ENCODE peak calls at places on chromosomes 4 and X, in six cellular contexts. T is GM12878, Y is SK-N-SH, R is K562, Z is HCT116, W is HepG2. E is an unnamed sample.

GRCh38 chr4:130403221-130403620 is 1307.3 kb downstream of the C4orf33 start:
- DNase-seq in T (no peak), Y (no peak), R (no peak), Z (no peak), W (no peak), E (no peak)

GRCh38 chr4:138992676-138993075 is 22.9 kb upstream of the NOCT start:
- DNase-seq in T (no peak), Y (no peak), R (no peak), Z (no peak), W (no peak), E (no peak)

GRCh38 chr4:13970349-13970748 is 342.8 kb upstream of the BOD1L1 start:
- DNase-seq in T (no peak), Y (no peak), R (no peak), Z (no peak), W (no peak), E (no peak)

GRCh38 chr4:10343656-10344055 is 113.6 kb downstream of the ZNF518B start:
- DNase-seq in T (no peak), Y (no peak), R (no peak), Z (no peak), W (no peak), E (no peak)

GRCh38 chrX:120753413-120754251 is 122.0 kb downstream of the CT47B1 start:
- DNase-seq in T (no peak), Y (no peak), R (no peak), Z (no peak), W (no peak), E (no peak)

GRCh38 chrX:5380426-5380825 is 848.2 kb downstream of the NLGN4X start:
- DNase-seq in T (no peak), Y (no peak), R (no peak), Z (no peak), W (no peak), E (no peak)

GRCh38 chrX:115029869-115030564 is 12.6 kb upstream of the IL13RA2 start:
- DNase-seq in T (no peak), Y (no peak), R (no peak), Z (no peak), W (no peak), E (no peak)

GRCh38 chr4:19380600-19380999 is 871.1 kb upstream of the SLIT2 start:
- DNase-seq in T (no peak), Y (no peak), R (no peak), Z (no peak), W (no peak), E (no peak)

GRCh38 chrX:40061871-40062524 is 35.8 kb downstream of the BCOR start:
- DNase-seq in T (no peak), Y (no peak), R (no peak), Z (no peak), W (no peak), E (no peak)

DNA sequence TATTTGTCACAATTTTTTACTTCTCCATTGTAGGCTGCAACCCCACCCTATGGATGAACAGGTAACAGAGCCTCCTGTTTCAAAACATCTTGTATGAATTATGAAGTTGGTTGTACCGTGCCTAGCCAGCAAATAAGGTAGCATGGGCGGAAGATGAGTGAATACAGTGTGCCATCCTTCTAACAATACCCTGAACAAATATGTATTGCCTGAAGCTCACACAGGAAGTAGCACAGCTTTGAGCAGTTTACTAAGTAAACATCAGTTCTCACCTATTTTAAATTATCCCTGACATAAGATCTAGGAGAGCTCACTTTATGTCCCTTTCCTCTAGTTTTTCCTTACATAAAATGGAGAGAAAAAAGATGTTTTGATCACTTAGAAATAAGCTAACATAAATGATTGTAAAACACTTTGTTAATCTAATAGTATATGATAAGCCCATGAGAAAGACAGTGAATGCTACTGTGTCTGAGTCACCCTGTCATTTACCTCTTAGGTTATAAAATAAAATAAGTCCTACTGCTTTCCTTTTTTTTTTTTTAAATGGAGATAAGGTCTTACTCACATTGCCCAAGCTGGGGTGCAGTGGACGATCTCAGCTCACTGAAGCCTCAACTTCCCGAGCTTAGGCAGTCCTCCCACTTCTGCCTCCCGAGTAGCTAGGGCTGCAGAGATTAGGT is 36.6 kb downstream of the GRSF1 start:
- DNase-seq in T (no peak), Y (no peak), R (no peak), Z (no peak), W (no peak), E (peak)
- TF ChIP-seq JUND in T (no peak), Y (no peak), R (no peak), Z (no peak), W (no peak), E (no peak)

GRCh38 chr4:26238426-26238781 is 82.4 kb upstream of the RBPJ start:
- DNase-seq in T (no peak), Y (no peak), R (no peak), Z (no peak), W (peak), E (no peak)
- TF ChIP-seq JUND in T (no peak), Y (no peak), R (no peak), Z (no peak), W (no peak), E (no peak)

DNA sequence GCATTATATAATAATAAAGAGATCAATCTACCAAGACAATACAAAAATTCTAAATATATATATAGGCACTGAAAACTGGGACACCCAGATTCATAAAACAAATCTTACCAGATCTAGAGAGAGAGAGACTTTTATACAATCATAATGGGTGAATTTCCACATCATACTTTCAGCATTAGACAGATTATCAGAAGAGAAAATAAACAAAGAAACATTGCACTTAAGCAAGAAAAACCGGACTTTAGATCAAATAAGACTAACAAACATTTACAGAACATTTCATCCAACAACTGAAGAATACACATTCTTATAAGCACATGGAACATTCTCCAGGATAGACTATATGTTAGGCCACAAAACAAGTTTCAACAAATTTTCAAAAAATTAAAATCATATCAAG is 245.1 kb downstream of the INPP4B start:
- DNase-seq in T (no peak), Y (no peak), R (no peak), Z (no peak), W (no peak), E (no peak)
- TF ChIP-seq JUND in T (no peak), Y (no peak), R (no peak), Z (no peak), W (no peak), E (peak)

GRCh38 chr4:122822466-122822865 is 4.2 kb upstream of the FGF2 start:
- DNase-seq in T (no peak), Y (no peak), R (no peak), Z (no peak), W (no peak), E (no peak)

GRCh38 chr4:122821097-122821496 is 5.5 kb upstream of the FGF2 start:
- DNase-seq in T (no peak), Y (no peak), R (peak), Z (no peak), W (no peak), E (no peak)

GRCh38 chr4:122815248-122815647 is 11.4 kb upstream of the FGF2 start:
- DNase-seq in T (no peak), Y (no peak), R (no peak), Z (no peak), W (no peak), E (no peak)

GRCh38 chr4:122823476-122823875 is 3.2 kb upstream of the FGF2 start:
- DNase-seq in T (no peak), Y (no peak), R (no peak), Z (no peak), W (no peak), E (no peak)

DNA sequence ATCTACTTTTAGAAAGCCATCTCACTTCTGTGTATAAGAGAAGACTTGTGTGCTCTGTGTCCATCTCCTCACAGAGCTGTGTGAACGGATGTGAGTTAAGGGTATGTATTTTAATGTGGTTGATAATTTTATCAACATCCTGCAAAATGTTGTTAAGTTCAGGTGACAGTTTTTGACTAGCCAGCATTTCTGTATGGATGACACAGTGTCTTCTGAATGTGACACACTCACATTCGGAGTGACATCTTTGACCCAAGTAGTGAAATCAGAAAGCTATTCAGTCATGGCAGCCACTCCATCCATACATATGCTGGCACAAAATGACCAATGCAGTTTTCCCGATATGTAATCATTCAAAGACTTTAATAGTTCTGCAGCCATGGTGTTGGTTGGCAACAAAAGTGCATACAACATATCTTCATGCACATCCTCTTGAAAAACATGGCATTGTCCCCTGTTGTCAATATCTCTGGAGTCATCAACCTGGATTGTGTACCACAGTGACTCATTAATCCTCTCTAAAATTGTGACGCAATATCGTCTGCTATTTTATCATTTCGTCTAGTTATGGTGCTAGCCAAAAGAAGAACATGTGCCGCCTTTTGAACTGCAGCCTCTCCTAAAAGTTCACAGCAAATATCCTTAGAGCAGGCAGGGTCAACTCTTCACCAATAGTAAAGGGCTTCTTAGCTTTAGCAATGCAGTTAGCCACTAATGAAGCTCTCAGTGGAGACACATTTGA is 6.8 kb upstream of the FGF2 start:
- DNase-seq in T (no peak), Y (no peak), R (peak), Z (no peak), W (no peak), E (no peak)
- TF ChIP-seq JUND in T (no peak), Y (no peak), R (peak), Z (peak), W (no peak), E (no peak)

DNA sequence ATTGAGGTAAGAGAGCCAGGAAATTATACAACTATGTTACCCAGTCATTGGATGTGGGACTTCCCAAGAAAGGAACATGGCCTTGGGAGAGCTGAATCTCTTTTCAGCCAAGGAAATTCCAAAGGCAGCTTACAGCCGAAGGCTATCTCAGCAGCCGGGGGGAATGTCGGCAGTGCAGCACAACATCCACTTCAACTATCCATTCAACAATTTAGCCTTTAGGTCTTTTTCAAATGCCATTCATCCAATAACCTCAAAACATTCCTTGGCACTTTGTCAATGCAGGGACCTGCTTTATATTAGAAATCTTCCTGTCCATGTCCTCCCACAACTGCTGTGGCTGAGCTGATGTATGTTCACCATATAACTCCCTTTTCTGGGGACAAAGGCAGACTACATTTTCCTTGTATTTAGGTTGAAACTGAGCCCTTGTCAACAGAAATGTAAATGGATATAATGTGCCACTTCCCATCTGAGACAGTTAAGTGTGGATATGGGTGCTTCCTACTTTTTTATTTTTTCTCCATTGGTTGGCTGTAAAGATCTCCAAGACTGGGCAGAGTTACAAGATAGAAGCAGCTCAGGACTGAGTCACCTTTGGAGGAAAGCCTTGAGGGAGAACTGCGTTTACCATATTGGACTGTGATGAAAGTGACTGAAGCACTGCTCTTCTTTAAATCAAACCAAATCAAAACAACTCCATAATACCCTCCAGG is 94.8 kb downstream of the GPRIN3 start:
- DNase-seq in T (no peak), Y (no peak), R (no peak), Z (no peak), W (no peak), E (peak)
- TF ChIP-seq JUND in T (no peak), Y (no peak), R (no peak), Z (no peak), W (no peak), E (no peak)

GRCh38 chrX:38819163-38819562 is 17.9 kb downstream of the MID1IP1 start:
- DNase-seq in T (no peak), Y (no peak), R (no peak), Z (no peak), W (no peak), E (no peak)

GRCh38 chrX:38820751-38821150 is 19.5 kb downstream of the MID1IP1 start:
- DNase-seq in T (no peak), Y (no peak), R (no peak), Z (no peak), W (no peak), E (no peak)

GRCh38 chrX:38819709-38820108 is 18.4 kb downstream of the MID1IP1 start:
- DNase-seq in T (no peak), Y (no peak), R (no peak), Z (no peak), W (no peak), E (no peak)

GRCh38 chrX:38816158-38816557 is 14.9 kb downstream of the MID1IP1 start:
- DNase-seq in T (no peak), Y (no peak), R (no peak), Z (no peak), W (no peak), E (peak)

DNA sequence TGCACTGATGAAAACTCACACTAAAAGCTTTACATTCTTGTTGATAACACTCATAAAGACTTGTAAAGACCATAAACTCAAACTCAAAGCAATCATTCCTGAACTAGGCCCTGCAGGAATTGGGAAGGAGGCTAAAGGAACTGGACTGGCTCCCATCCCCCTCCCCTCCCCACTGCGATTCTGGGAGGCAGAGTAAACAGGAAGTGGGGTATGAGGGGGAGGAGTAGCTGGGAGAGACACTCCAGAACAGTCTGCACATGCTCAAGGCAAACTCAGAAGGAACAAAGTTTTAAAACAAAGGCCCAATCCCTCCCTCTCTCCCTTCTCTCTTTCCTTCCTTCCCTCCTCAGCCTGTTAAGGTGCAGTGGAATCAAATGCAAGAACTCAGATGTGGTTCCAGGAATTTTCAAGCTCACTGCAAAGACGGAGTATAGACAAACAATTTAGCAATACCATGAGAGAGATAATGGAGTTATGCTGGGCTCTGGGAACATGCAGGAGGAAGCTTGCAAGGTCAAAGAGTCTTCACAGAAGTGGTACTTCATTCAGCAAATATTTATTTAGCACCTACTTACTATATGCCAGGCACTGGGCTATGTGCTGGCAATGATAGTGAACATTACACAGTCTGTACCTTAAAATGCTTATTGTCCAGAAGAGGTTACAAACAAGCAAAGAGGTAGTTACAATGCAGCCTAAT is 15.9 kb downstream of the MID1IP1 start:
- DNase-seq in T (no peak), Y (no peak), R (peak), Z (no peak), W (no peak), E (no peak)
- TF ChIP-seq JUND in T (no peak), Y (no peak), R (no peak), Z (no peak), W (no peak), E (no peak)

GRCh38 chrX:150163956-150164726 is 199.0 kb upstream of the MAMLD1 start:
- DNase-seq in T (no peak), Y (no peak), R (no peak), Z (no peak), W (no peak), E (no peak)

GRCh38 chrX:150162141-150162540 is 201.0 kb upstream of the MAMLD1 start:
- DNase-seq in T (no peak), Y (no peak), R (no peak), Z (peak), W (no peak), E (no peak)

GRCh38 chrX:150161092-150161672 is 201.9 kb upstream of the MAMLD1 start:
- DNase-seq in T (no peak), Y (no peak), R (no peak), Z (no peak), W (no peak), E (no peak)

GRCh38 chrX:150164971-150165605 is 198.0 kb upstream of the MAMLD1 start:
- DNase-seq in T (no peak), Y (no peak), R (no peak), Z (no peak), W (no peak), E (no peak)

GRCh38 chrX:150163181-150163930 is 199.8 kb upstream of the MAMLD1 start:
- DNase-seq in T (no peak), Y (no peak), R (no peak), Z (no peak), W (no peak), E (no peak)
- TF ChIP-seq JUND in T (no peak), Y (no peak), R (no peak), Z (no peak), W (no peak), E (no peak)

GRCh38 chrX:151975736-151976275 is 1.3 kb upstream of the GABRE start:
- DNase-seq in T (no peak), Y (no peak), R (no peak), Z (no peak), W (no peak), E (no peak)

GRCh38 chrX:151977009-151977408 is 2.5 kb upstream of the GABRE start:
- DNase-seq in T (no peak), Y (no peak), R (no peak), Z (no peak), W (no peak), E (no peak)

GRCh38 chrX:151981129-151981528 is 6.7 kb upstream of the GABRE start:
- DNase-seq in T (no peak), Y (no peak), R (no peak), Z (no peak), W (no peak), E (no peak)

GRCh38 chrX:151975228-151975593 is 735 bp upstream of the GABRE start:
- DNase-seq in T (no peak), Y (no peak), R (peak), Z (no peak), W (no peak), E (no peak)

GRCh38 chrX:151977923-151978322 is 3.4 kb upstream of the GABRE start:
- DNase-seq in T (no peak), Y (no peak), R (no peak), Z (no peak), W (no peak), E (no peak)
- TF ChIP-seq JUND in T (no peak), Y (no peak), R (no peak), Z (no peak), W (no peak), E (no peak)